ENCODE peak calls at places on chromosomes 5 and 9, in four cellular contexts. W is HL-60, M is GM12878, S is K562. B is an unnamed sample.

GRCh38 chr5:104909803-104910202 is 1347.2 kb upstream of the NUDT12 start:
- DNase-seq in W (no peak), M (no peak), S (no peak), B (no peak)

GRCh38 chr5:144227363-144227762 is 56.7 kb downstream of the KCTD16 start:
- DNase-seq in W (no peak), M (no peak), S (no peak), B (no peak)

GRCh38 chr9:77374266-77374665 is 196.9 kb downstream of the VPS13A start:
- DNase-seq in W (no peak), M (no peak), S (no peak), B (no peak)

GRCh38 chr9:61673247-61673646 is 483.4 kb downstream of the SPATA31A7 start:
- DNase-seq in W (no peak), M (no peak), S (no peak), B (no peak)

GRCh38 chr9:122900791-122901190 is 4.4 kb downstream of the RC3H2 start:
- DNase-seq in W (no peak), M (no peak), S (no peak), B (no peak)

GRCh38 chr9:93255994-93256877 is 72.3 kb downstream of the WNK2 start:
- DNase-seq in W (no peak), M (no peak), S (no peak), B (no peak)

GRCh38 chr5:179253730-179254129 is 91.5 kb downstream of the ADAMTS2 start:
- DNase-seq in W (no peak), M (no peak), S (no peak), B (no peak)

GRCh38 chr5:139655727-139656271 is 7.7 kb downstream of the CXXC5 start:
- DNase-seq in W (no peak), M (no peak), S (no peak), B (no peak)

GRCh38 chr5:61702784-61703183 is 370.7 kb downstream of the ZSWIM6 start:
- DNase-seq in W (no peak), M (no peak), S (no peak), B (no peak)

GRCh38 chr5:143400541-143401252 is 2.8 kb downstream of the NR3C1 start:
- DNase-seq in W (no peak), M (no peak), S (no peak), B (no peak)

GRCh38 chr9:127769101-127769500 is 9.4 kb downstream of the SH2D3C start:
- DNase-seq in W (no peak), M (no peak), S (no peak), B (no peak)

GRCh38 chr9:109331353-109331752 is 10.5 kb upstream of the EPB41L4B start:
- DNase-seq in W (no peak), M (no peak), S (no peak), B (no peak)

GRCh38 chr5:42951847-42952411 is 88.2 kb downstream of the ANXA2R start:
- DNase-seq in W (no peak), M (no peak), S (no peak), B (peak; percentile 37)

GRCh38 chr5:18772475-18772874 is 1138.2 kb downstream of the TAF11L14 start:
- DNase-seq in W (no peak), M (no peak), S (peak; percentile 11), B (no peak)

GRCh38 chr9:124761710-124762109 is 9.4 kb downstream of the NR6A1 start:
- DNase-seq in W (peak; percentile 40), M (no peak), S (no peak), B (no peak)

GRCh38 chr5:149550267-149550582 is 1.0 kb downstream of the CSNK1A1 start:
- DNase-seq in W (peak; percentile 58), M (no peak), S (no peak), B (no peak)

GRCh38 chr5:11760940-11761603 is 143.2 kb downstream of the CTNND2 start:
- DNase-seq in W (no peak), M (no peak), S (no peak), B (no peak)

DNA sequence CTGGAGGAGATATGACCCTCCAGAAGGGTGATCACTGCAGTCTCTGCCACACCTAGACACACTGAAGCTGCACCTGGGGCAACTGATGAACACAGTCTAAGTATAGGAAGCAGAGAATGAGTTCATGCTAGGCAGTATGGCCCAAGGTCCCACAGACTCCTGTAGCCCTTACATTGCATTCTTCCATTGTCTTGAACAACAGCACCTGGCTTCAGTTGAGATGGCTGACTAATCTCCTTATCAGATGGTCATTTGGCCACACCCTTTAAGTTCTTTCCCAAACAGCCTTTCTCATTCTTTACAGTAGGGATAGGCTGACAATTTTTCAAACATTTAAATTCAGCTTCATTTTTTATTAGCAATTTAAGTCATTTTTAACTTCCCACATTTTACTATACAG is 23.1 kb downstream of the CENPK start:
- DNase-seq in W (no peak), M (no peak), S (peak; percentile 11), B (no peak)
- TF ChIP-seq SPI1 in W (no peak), M (no peak), S (no peak), B (no peak)

GRCh38 chr5:132182366-132183040 is 45.1 kb downstream of the P4HA2 start:
- DNase-seq in W (no peak), M (no peak), S (no peak), B (no peak)

GRCh38 chr5:132183723-132184122 is 43.9 kb downstream of the P4HA2 start:
- DNase-seq in W (peak; percentile 11), M (no peak), S (no peak), B (no peak)

GRCh38 chr5:132179410-132179809 is 48.2 kb downstream of the P4HA2 start:
- DNase-seq in W (no peak), M (no peak), S (no peak), B (no peak)

GRCh38 chr5:132180134-132180745 is 47.4 kb downstream of the P4HA2 start:
- DNase-seq in W (peak; percentile 23), M (no peak), S (peak; percentile 74), B (peak; percentile 36)

DNA sequence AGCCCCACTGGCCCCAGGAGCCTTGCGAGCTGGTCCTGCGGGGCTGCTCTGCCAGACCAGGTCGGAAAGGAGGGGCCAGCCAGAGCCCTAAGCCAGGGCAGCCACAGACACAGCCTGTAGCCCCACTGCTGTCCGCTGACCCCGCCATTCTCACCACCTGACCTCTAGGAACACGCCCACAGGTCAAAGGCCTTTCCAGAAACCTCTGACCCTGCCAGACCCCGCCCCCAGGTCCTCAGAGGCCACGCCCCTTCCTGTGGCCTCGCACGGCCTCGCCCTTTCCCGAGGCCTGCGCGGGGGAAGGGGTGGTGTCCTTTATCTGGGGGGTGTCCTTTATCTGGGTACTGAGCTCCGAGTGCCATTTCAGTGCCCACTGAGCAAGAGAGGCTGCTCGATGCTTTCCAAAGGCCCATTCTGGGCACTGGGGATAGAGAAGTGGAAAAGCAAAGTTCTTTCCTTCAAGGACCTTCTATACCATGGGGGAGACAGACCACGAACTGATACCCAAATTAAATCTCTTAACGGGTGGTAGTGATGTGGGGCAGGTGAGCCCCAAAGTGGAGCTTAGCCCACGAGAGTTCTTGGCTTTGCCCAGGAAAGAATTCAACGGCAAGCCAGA is 46.5 kb downstream of the P4HA2 start:
- DNase-seq in W (no peak), M (no peak), S (peak; percentile 93), B (no peak)
- TF ChIP-seq SPI1 in W (no peak), M (no peak), S (peak; percentile 7), B (no peak)

GRCh38 chr5:4228708-4229107 is 633.1 kb downstream of the IRX1 start:
- DNase-seq in W (no peak), M (no peak), S (no peak), B (no peak)
- TF ChIP-seq SPI1 in W (no peak), M (no peak), S (no peak), B (no peak)

GRCh38 chr5:113112435-113112834 is 135.8 kb downstream of the DCP2 start:
- DNase-seq in W (no peak), M (no peak), S (no peak), B (no peak)
- TF ChIP-seq SPI1 in W (no peak), M (no peak), S (no peak), B (no peak)

DNA sequence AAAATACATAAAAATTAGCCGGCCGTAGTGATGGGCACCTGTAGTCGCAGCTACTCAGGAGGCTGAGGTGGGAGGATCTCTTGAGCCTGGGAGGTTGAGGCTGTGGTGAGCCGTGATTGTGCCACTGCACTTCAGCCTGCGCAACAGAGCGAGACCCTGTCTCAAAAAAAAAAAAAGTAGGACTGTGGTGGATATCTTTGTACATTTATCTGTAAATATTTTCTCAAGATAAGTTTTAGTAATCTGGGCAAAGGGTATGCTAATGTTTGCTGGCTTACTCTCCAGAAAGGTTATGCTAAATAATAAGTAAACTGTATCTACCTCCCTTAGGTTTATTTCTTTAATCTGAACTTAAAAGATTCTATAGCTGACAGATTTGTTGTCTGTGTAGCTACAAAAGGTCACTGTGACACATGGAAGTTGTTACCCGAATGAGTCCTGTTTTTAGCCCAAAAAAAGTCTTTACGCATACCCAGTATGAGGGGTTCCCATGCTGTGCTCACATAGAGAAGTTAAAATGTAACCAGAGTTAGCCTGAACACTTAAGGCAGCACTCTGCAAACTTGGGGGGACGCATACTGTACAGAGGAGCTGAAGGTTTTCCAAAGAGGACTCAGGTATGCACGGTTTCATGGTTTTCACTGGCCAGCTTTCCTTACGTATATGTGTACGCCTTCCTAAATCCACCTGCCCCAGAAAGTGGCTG is 206.3 kb downstream of the PBX3 start:
- DNase-seq in W (no peak), M (no peak), S (no peak), B (no peak)
- TF ChIP-seq SPI1 in W (no peak), M (no peak), S (no peak), B (no peak)

GRCh38 chr9:87515086-87515485 is 17.4 kb downstream of the DAPK1 start:
- DNase-seq in W (no peak), M (no peak), S (no peak), B (no peak)
- TF ChIP-seq SPI1 in W (no peak), M (no peak), S (no peak), B (no peak)

GRCh38 chr5:1930501-1930879 is 47.8 kb upstream of the IRX4 start:
- DNase-seq in W (no peak), M (no peak), S (no peak), B (no peak)

GRCh38 chr5:1929108-1929991 is 46.6 kb upstream of the IRX4 start:
- DNase-seq in W (no peak), M (no peak), S (no peak), B (no peak)

GRCh38 chr5:1933364-1934055 is 50.8 kb upstream of the IRX4 start:
- DNase-seq in W (no peak), M (no peak), S (peak; percentile 46), B (no peak)

GRCh38 chr5:1931590-1932138 is 48.9 kb upstream of the IRX4 start:
- DNase-seq in W (no peak), M (no peak), S (no peak), B (no peak)

DNA sequence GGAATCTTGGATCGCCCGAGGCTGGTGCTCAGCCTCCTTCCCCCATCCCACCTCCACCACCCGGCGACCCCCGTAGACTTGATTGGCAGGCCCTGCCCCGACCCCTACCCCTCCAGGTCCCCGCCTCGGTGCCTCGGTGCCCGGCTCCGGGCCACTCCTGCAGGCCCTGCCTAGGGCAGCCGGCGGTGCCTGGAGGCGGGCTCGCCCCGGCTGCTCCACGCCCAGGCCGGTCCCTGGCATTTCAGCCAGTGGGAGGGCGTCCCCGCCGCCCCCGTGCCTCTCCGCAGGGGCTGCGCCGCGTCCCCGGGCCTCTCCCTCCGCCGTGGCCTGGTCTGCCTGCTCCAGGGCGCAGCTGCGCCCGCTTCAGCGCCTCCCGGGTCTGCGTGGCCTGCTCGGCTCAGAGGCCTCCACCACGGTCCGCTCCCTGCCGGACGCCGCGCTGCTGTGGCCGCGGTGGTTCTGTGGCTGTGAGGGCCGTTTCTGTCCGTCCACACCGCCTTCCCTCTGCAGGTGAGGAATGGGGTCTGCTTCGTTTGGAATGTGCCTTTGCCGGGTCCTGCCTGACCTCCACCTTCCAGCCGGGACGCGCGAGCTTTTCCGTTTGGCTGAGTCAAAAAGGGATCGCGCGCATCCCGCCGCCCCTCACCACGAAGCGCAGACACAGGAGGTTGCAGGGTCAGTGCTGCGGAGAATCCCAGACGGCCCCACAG is 48.3 kb upstream of the IRX4 start:
- DNase-seq in W (no peak), M (no peak), S (no peak), B (no peak)
- TF ChIP-seq SPI1 in W (no peak), M (no peak), S (no peak), B (no peak)